ENCODE peak calls at places on chromosomes 7 and 10, in seven cellular contexts. E is fibroblast of lung, M is neural progenitor cell, H is endodermal cell, G is neuronal stem cell, O is IMR-90, T is MM.1S. K is an unnamed sample.

GRCh38 chr7:77453531-77453930 is 37.4 kb upstream of the GSAP start:
- DNase-seq in E (peak; percentile 37), M (no peak), H (no peak), G (no peak), O (peak; percentile 57), T (no peak), K (no peak)

GRCh38 chr10:80452688-80453391 is 1.3 kb upstream of the TSPAN14 start:
- DNase-seq in E (no peak), M (no peak), H (no peak), G (no peak), O (no peak), T (no peak), K (no peak)

GRCh38 chr10:13100349-13101294 is 659 bp downstream of the OPTN start:
- DNase-seq in E (peak; percentile 42), M (no peak), H (peak; percentile 77), G (peak; percentile 8), O (peak; percentile 31), T (peak; percentile 31), K (peak; percentile 60)

GRCh38 chr10:74079914-74080590 is 70.6 kb downstream of the AP3M1 start:
- DNase-seq in E (peak; percentile 65), M (no peak), H (no peak), G (no peak), O (peak; percentile 34), T (no peak), K (no peak)

GRCh38 chr10:5976689-5977470 is 463 bp downstream of the IL15RA start:
- DNase-seq in E (peak; percentile 65), M (peak; percentile 58), H (peak; percentile 83), G (no peak), O (peak; percentile 47), T (peak; percentile 46), K (peak; percentile 75)

GRCh38 chr10:122462533-122463465 is 1.4 kb downstream of the HTRA1 start:
- DNase-seq in E (peak; percentile 53), M (peak; percentile 34), H (no peak), G (no peak), O (peak; percentile 51), T (no peak), K (peak; percentile 44)

GRCh38 chr10:130498934-130499333 is 362.7 kb downstream of the GLRX3 start:
- DNase-seq in E (no peak), M (no peak), H (no peak), G (no peak), O (no peak), T (no peak), K (no peak)

GRCh38 chr7:92827464-92827863 is 8.9 kb downstream of the CDK6 start:
- DNase-seq in E (peak; percentile 74), M (no peak), H (no peak), G (no peak), O (no peak), T (no peak), K (no peak)

GRCh38 chr7:27110163-27110976 is 7.9 kb upstream of the HOXA2 start:
- DNase-seq in E (peak; percentile 98), M (peak; percentile 67), H (peak; percentile 83), G (no peak), O (peak; percentile 92), T (no peak), K (peak; percentile 86)

GRCh38 chr10:86334515-86335085 is 32.0 kb downstream of the GRID1 start:
- DNase-seq in E (no peak), M (peak; percentile 50), H (peak; percentile 85), G (no peak), O (no peak), T (no peak), K (no peak)

GRCh38 chr7:101667959-101668358 is 38.9 kb upstream of the MYL10 start:
- DNase-seq in E (no peak), M (no peak), H (no peak), G (no peak), O (no peak), T (no peak), K (no peak)

GRCh38 chr7:29565982-29566746 is 2.5 kb downstream of the PRR15 start:
- DNase-seq in E (peak; percentile 4), M (no peak), H (peak; percentile 53), G (no peak), O (no peak), T (no peak), K (peak; percentile 62)

GRCh38 chr7:41175435-41175834 is 527.5 kb downstream of the INHBA start:
- DNase-seq in E (no peak), M (no peak), H (no peak), G (no peak), O (no peak), T (no peak), K (no peak)

GRCh38 chr10:31961264-31961663 is 32.6 kb upstream of the ARHGAP12 start:
- DNase-seq in E (no peak), M (no peak), H (no peak), G (no peak), O (no peak), T (no peak), K (peak; percentile 47)

GRCh38 chr7:115032986-115033385 is 111.1 kb downstream of the MDFIC start:
- DNase-seq in E (no peak), M (no peak), H (no peak), G (no peak), O (no peak), T (no peak), K (no peak)

GRCh38 chr10:123506455-123506854 is 159.7 kb upstream of the GPR26 start:
- DNase-seq in E (no peak), M (no peak), H (peak; percentile 56), G (no peak), O (no peak), T (no peak), K (no peak)

GRCh38 chr7:127933116-127933515 is 98.1 kb downstream of the LRRC4 start:
- DNase-seq in E (peak; percentile 51), M (no peak), H (no peak), G (no peak), O (peak; percentile 69), T (no peak), K (no peak)

GRCh38 chr7:99624487-99624886 is 7.7 kb downstream of the ZSCAN25 start:
- DNase-seq in E (no peak), M (no peak), H (no peak), G (no peak), O (no peak), T (no peak), K (no peak)

GRCh38 chr10:122112625-122113160 is 123.7 kb downstream of the TACC2 start:
- DNase-seq in E (peak; percentile 94), M (peak; percentile 93), H (peak; percentile 93), G (peak; percentile 70), O (peak; percentile 96), T (no peak), K (peak; percentile 80)

GRCh38 chr7:38368191-38368605 is 94.8 kb upstream of the TARP start:
- DNase-seq in E (peak; percentile 57), M (peak; percentile 82), H (peak; percentile 97), G (peak; percentile 44), O (peak; percentile 65), T (peak; percentile 78), K (peak; percentile 79)

GRCh38 chr7:90768301-90768700 is 172.2 kb downstream of the CDK14 start:
- DNase-seq in E (no peak), M (no peak), H (no peak), G (no peak), O (no peak), T (no peak), K (no peak)

GRCh38 chr7:6035686-6036085 is 4.5 kb downstream of the ANKRD61 start:
- DNase-seq in E (no peak), M (no peak), H (peak; percentile 22), G (no peak), O (no peak), T (no peak), K (no peak)

GRCh38 chr7:155763721-155764431 is 48.4 kb downstream of the SHH start:
- DNase-seq in E (peak; percentile 16), M (no peak), H (no peak), G (no peak), O (peak; percentile 77), T (no peak), K (no peak)

GRCh38 chr10:85786401-85786899 is 580.1 kb downstream of the GRID1 start:
- DNase-seq in E (no peak), M (peak; percentile 29), H (peak; percentile 83), G (no peak), O (no peak), T (no peak), K (no peak)

DNA sequence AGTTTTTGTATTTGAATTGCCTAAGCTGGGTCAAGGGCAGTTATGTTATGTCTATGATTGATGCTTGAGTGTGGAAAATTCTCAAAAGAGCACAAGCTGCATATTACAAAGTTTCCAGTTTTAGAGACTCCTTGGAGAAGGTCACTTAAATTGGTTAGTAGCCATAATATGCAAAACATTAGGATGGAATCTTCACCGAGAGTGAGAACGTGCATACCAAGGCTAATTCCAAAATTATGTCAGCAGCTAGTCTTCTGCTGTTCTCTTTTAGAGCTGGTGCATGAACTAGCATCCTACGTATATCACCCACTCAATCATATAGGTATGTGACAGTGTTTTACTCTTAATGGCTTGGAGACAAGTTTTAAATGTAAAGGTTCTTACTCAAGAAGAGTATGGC is 49.2 kb downstream of the MKX start:
- DNase-seq in E (peak; percentile 29), M (no peak), H (no peak), G (no peak), O (no peak), T (no peak), K (no peak)
- H3K4me1 ChIP-seq in E (no peaks in the 10 kb centered on the region), M (peaks cover 4% of the 10 kb centered on the region), H (no peaks in the 10 kb centered on the region), G (peaks cover 12% of the 10 kb centered on the region), O (peaks cover 3% of the 10 kb centered on the region), T (no peaks in the 10 kb centered on the region), K (no peaks in the 10 kb centered on the region)

GRCh38 chr7:148815612-148816011 is 68.5 kb downstream of the EZH2 start:
- DNase-seq in E (no peak), M (no peak), H (no peak), G (no peak), O (no peak), T (no peak), K (peak; percentile 35)
- H3K36me3 ChIP-seq in E (no peaks in the 10 kb centered on the region), M (peaks cover 22% of the 10 kb centered on the region), H (peaks cover 80% of the 10 kb centered on the region), G (peaks cover 100% of the 10 kb centered on the region), O (peaks cover 10% of the 10 kb centered on the region), T (peaks cover 46% of the 10 kb centered on the region), K (no peaks in the 10 kb centered on the region)

DNA sequence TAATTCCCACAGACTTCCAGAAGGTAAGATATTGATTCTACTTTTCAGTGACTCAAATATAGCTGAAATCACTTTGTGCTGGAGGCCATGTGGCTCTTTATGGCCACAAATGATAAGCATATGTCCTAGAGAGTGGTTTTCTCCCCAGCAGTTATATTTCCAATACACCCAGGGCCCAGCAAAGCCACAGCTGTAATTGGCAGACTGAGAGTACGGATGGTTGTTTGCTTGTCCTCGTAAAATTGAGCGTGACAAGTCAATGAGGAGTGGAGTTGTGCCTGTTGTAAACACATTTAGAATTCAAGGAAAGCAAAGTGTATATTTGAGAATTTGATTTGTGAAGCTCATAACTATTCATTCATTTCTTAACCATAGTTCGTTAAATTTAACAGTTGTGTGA is 201.8 kb downstream of the LHFPL3 start:
- DNase-seq in E (no peak), M (no peak), H (no peak), G (no peak), O (no peak), T (no peak), K (no peak)
- H3K9ac ChIP-seq in E (no peak overlapping the region), M (no peak overlapping the region), H (no peak overlapping the region), G (no peak overlapping the region), O (no peak overlapping the region), T (no peak overlapping the region), K (no peak overlapping the region)

DNA sequence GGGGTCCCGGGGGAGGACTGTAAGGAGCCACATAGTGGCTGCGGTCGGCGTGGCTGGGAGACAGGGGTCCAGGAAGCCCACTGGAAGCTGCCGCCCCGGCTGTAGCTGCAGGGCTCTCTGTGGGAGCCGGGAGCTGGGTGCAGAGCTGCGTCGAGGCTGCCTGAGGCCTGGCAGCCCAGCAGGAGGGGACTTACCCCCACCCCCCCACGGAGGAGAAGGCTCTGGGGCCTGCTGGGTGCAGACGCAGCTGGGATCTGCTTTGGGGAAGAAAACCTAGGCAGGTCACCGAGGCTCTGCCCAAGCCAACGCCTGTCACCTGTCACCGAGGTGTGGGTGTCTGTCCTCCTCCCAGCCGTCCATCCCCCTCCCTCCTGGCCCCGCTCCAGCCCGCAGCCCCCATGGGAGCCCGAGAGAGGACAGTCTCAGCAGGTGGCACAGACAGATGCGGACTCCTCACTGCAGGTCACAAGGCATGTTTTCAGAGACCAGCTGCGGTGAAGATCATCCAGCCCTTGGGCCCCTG is 25.2 kb downstream of the PWWP2B start:
- DNase-seq in E (no peak), M (no peak), H (no peak), G (no peak), O (no peak), T (no peak), K (no peak)
- H3K4me1 ChIP-seq in E (peaks cover 12% of the 10 kb centered on the region), M (peaks cover 26% of the 10 kb centered on the region), H (peaks cover 11% of the 10 kb centered on the region), G (peaks cover 13% of the 10 kb centered on the region), O (peaks cover 9% of the 10 kb centered on the region), T (peaks cover 4% of the 10 kb centered on the region), K (peaks cover 37% of the 10 kb centered on the region)